ENCODE peak calls at places on chromosome 1, in ten cellular contexts. One of them, this sample, is unnamed.

GRCh38 chr1:34746101-34746500 is 8.7 kb upstream of the GJB5 start:
- DNase-seq in Panc1: no peak
- DNase-seq in GM23338: no peak
- DNase-seq in heart left ventricle: no peak
- DNase-seq in BE2C: no peak
- DNase-seq in ascending aorta: no peak
- DNase-seq in left lung: no peak
- DNase-seq in CD8-positive, alpha-beta T cell: no peak
- DNase-seq in adrenal gland: no peak
- DNase-seq in right atrium auricular region: no peak
- DNase-seq in this sample: no peak

GRCh38 chr1:55716151-55716550 is 501.0 kb upstream of the USP24 start:
- DNase-seq in Panc1: no peak
- DNase-seq in GM23338: no peak
- DNase-seq in heart left ventricle: no peak
- DNase-seq in BE2C: no peak
- DNase-seq in ascending aorta: no peak
- DNase-seq in left lung: no peak
- DNase-seq in CD8-positive, alpha-beta T cell: no peak
- DNase-seq in adrenal gland: no peak
- DNase-seq in right atrium auricular region: no peak
- DNase-seq in this sample: no peak

GRCh38 chr1:211036701-211037494 is 97.0 kb downstream of the KCNH1 start:
- DNase-seq in Panc1: peak; percentile 41
- DNase-seq in GM23338: no peak
- DNase-seq in heart left ventricle: no peak
- DNase-seq in BE2C: no peak
- DNase-seq in ascending aorta: no peak
- DNase-seq in left lung: no peak
- DNase-seq in CD8-positive, alpha-beta T cell: no peak
- DNase-seq in adrenal gland: peak; percentile 28
- DNase-seq in right atrium auricular region: no peak
- DNase-seq in this sample: no peak

GRCh38 chr1:103267271-103267670 is 158.9 kb upstream of the COL11A1 start:
- DNase-seq in Panc1: no peak
- DNase-seq in GM23338: no peak
- DNase-seq in heart left ventricle: no peak
- DNase-seq in BE2C: no peak
- DNase-seq in ascending aorta: no peak
- DNase-seq in left lung: no peak
- DNase-seq in CD8-positive, alpha-beta T cell: no peak
- DNase-seq in adrenal gland: no peak
- DNase-seq in right atrium auricular region: no peak
- DNase-seq in this sample: no peak

GRCh38 chr1:244826712-244827111 is 8.7 kb upstream of the COX20 start:
- DNase-seq in Panc1: no peak
- DNase-seq in GM23338: no peak
- DNase-seq in heart left ventricle: no peak
- DNase-seq in BE2C: no peak
- DNase-seq in ascending aorta: no peak
- DNase-seq in left lung: no peak
- DNase-seq in CD8-positive, alpha-beta T cell: no peak
- DNase-seq in adrenal gland: no peak
- DNase-seq in right atrium auricular region: no peak
- DNase-seq in this sample: no peak

GRCh38 chr1:5239911-5240310 is 585.5 kb downstream of the AJAP1 start:
- DNase-seq in Panc1: no peak
- DNase-seq in GM23338: no peak
- DNase-seq in heart left ventricle: no peak
- DNase-seq in BE2C: no peak
- DNase-seq in ascending aorta: no peak
- DNase-seq in left lung: no peak
- DNase-seq in CD8-positive, alpha-beta T cell: no peak
- DNase-seq in adrenal gland: no peak
- DNase-seq in right atrium auricular region: no peak
- DNase-seq in this sample: no peak

GRCh38 chr1:96416111-96416595 is 305.4 kb upstream of the PTBP2 start:
- DNase-seq in Panc1: peak; percentile 33
- DNase-seq in GM23338: no peak
- DNase-seq in heart left ventricle: peak; percentile 17
- DNase-seq in BE2C: peak; percentile 7
- DNase-seq in ascending aorta: peak; percentile 87
- DNase-seq in left lung: no peak
- DNase-seq in CD8-positive, alpha-beta T cell: no peak
- DNase-seq in adrenal gland: no peak
- DNase-seq in right atrium auricular region: peak; percentile 77
- DNase-seq in this sample: no peak

GRCh38 chr1:25820247-25821111 is 725 bp downstream of the MTFR1L start:
- DNase-seq in Panc1: no peak
- DNase-seq in GM23338: peak; percentile 80
- DNase-seq in heart left ventricle: peak; percentile 56
- DNase-seq in BE2C: peak; percentile 44
- DNase-seq in ascending aorta: no peak
- DNase-seq in left lung: peak; percentile 60
- DNase-seq in CD8-positive, alpha-beta T cell: peak; percentile 81
- DNase-seq in adrenal gland: peak; percentile 81
- DNase-seq in right atrium auricular region: no peak
- DNase-seq in this sample: peak; percentile 69

DNA sequence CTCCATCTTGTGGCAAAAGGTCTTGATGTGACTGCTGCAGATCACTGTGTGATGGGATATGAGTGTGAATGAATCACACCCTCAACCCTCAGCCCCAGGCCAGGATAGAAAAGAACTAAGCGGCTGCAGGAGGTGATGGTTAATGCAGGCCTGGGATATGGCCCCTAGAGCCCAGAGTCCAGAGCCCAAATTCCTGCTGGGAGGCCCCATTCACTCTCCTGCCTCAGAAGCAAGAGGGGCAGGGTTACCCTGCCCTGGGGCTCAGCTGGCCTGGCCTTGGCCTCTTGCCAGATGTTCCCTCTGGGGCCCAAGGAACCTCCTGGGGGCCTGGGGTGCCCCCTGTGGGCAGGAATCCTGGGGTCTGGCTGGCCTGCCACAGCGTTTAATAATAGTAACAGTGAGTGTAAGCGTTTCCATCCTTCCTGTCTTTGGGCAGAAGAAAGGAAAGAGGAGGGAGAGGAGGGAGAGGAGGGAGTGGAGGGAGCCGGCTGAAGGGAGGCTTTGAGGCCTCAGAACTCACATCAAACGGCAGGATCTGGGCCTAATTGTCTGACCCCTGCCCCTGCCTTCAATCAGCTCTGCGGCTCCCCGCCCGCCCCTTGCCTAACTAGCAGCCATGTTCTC is 26.2 kb downstream of the DMAP1 start:
- DNase-seq in Panc1: no peak
- DNase-seq in GM23338: peak; percentile 61
- DNase-seq in heart left ventricle: peak; percentile 49
- DNase-seq in BE2C: peak; percentile 30
- DNase-seq in ascending aorta: no peak
- DNase-seq in left lung: no peak
- DNase-seq in CD8-positive, alpha-beta T cell: no peak
- DNase-seq in adrenal gland: no peak
- DNase-seq in right atrium auricular region: no peak
- DNase-seq in this sample: no peak
- TF ChIP-seq CTCF in Panc1: no peak
- TF ChIP-seq CTCF in GM23338: peak; percentile 51
- TF ChIP-seq CTCF in heart left ventricle: no peak
- TF ChIP-seq CTCF in BE2C: peak; percentile 18
- TF ChIP-seq CTCF in ascending aorta: peak; percentile 19
- TF ChIP-seq CTCF in left lung: no peak
- TF ChIP-seq CTCF in CD8-positive, alpha-beta T cell: no peak
- TF ChIP-seq CTCF in adrenal gland: no peak
- TF ChIP-seq CTCF in right atrium auricular region: no peak
- TF ChIP-seq CTCF in this sample: no peak

GRCh38 chr1:203072911-203073310 is 12.9 kb downstream of the MYOG start:
- DNase-seq in Panc1: no peak
- DNase-seq in GM23338: no peak
- DNase-seq in heart left ventricle: no peak
- DNase-seq in BE2C: no peak
- DNase-seq in ascending aorta: no peak
- DNase-seq in left lung: no peak
- DNase-seq in CD8-positive, alpha-beta T cell: no peak
- DNase-seq in adrenal gland: no peak
- DNase-seq in right atrium auricular region: no peak
- DNase-seq in this sample: no peak
- H3K27me3 ChIP-seq in Panc1: no peaks in the 10 kb centered on the region
- H3K27me3 ChIP-seq in GM23338: peaks cover 44% of the 10 kb centered on the region
- H3K27me3 ChIP-seq in heart left ventricle: no peaks in the 10 kb centered on the region
- H3K27me3 ChIP-seq in BE2C: no peaks in the 10 kb centered on the region
- H3K27me3 ChIP-seq in ascending aorta: no peaks in the 10 kb centered on the region
- H3K27me3 ChIP-seq in left lung: peaks cover 5% of the 10 kb centered on the region
- H3K27me3 ChIP-seq in CD8-positive, alpha-beta T cell: no peaks in the 10 kb centered on the region
- H3K27me3 ChIP-seq in adrenal gland: peaks cover 9% of the 10 kb centered on the region
- H3K27me3 ChIP-seq in right atrium auricular region: no peaks in the 10 kb centered on the region
- H3K27me3 ChIP-seq in this sample: peaks cover 13% of the 10 kb centered on the region

GRCh38 chr1:109804660-109805059 is 40.9 kb upstream of the EPS8L3 start:
- DNase-seq in Panc1: no peak
- DNase-seq in GM23338: no peak
- DNase-seq in heart left ventricle: no peak
- DNase-seq in BE2C: no peak
- DNase-seq in ascending aorta: peak; percentile 13
- DNase-seq in left lung: no peak
- DNase-seq in CD8-positive, alpha-beta T cell: no peak
- DNase-seq in adrenal gland: no peak
- DNase-seq in right atrium auricular region: no peak
- DNase-seq in this sample: no peak
- H3K4me1 ChIP-seq in Panc1: peaks cover 41% of the 10 kb centered on the region
- H3K4me1 ChIP-seq in GM23338: no peaks in the 10 kb centered on the region
- H3K4me1 ChIP-seq in heart left ventricle: peaks cover 19% of the 10 kb centered on the region
- H3K4me1 ChIP-seq in BE2C: no peaks in the 10 kb centered on the region
- H3K4me1 ChIP-seq in ascending aorta: peaks cover 14% of the 10 kb centered on the region
- H3K4me1 ChIP-seq in left lung: no peaks in the 10 kb centered on the region
- H3K4me1 ChIP-seq in CD8-positive, alpha-beta T cell: peaks cover 46% of the 10 kb centered on the region
- H3K4me1 ChIP-seq in adrenal gland: no peaks in the 10 kb centered on the region
- H3K4me1 ChIP-seq in right atrium auricular region: peaks cover 26% of the 10 kb centered on the region
- H3K4me1 ChIP-seq in this sample: no peaks in the 10 kb centered on the region

GRCh38 chr1:154405762-154406571 is 824 bp downstream of the IL6R start:
- DNase-seq in Panc1: peak; percentile 58
- DNase-seq in GM23338: peak; percentile 56
- DNase-seq in heart left ventricle: peak; percentile 73
- DNase-seq in BE2C: peak; percentile 62
- DNase-seq in ascending aorta: peak; percentile 96
- DNase-seq in left lung: peak; percentile 84
- DNase-seq in CD8-positive, alpha-beta T cell: peak; percentile 71
- DNase-seq in adrenal gland: peak; percentile 94
- DNase-seq in right atrium auricular region: peak; percentile 95
- DNase-seq in this sample: peak; percentile 75
- TF ChIP-seq CTCF in Panc1: peak; percentile 58
- TF ChIP-seq CTCF in GM23338: peak; percentile 37
- TF ChIP-seq CTCF in heart left ventricle: no peak
- TF ChIP-seq CTCF in BE2C: peak; percentile 56
- TF ChIP-seq CTCF in ascending aorta: peak; percentile 34
- TF ChIP-seq CTCF in left lung: peak; percentile 12
- TF ChIP-seq CTCF in CD8-positive, alpha-beta T cell: no peak
- TF ChIP-seq CTCF in adrenal gland: no peak
- TF ChIP-seq CTCF in right atrium auricular region: peak; percentile 15
- TF ChIP-seq CTCF in this sample: peak; percentile 20

GRCh38 chr1:7229696-7230095 is 444.4 kb downstream of the CAMTA1 start:
- DNase-seq in Panc1: no peak
- DNase-seq in GM23338: no peak
- DNase-seq in heart left ventricle: no peak
- DNase-seq in BE2C: no peak
- DNase-seq in ascending aorta: no peak
- DNase-seq in left lung: no peak
- DNase-seq in CD8-positive, alpha-beta T cell: no peak
- DNase-seq in adrenal gland: no peak
- DNase-seq in right atrium auricular region: no peak
- DNase-seq in this sample: no peak
- H3K27me3 ChIP-seq in Panc1: no peaks in the 10 kb centered on the region
- H3K27me3 ChIP-seq in GM23338: no peaks in the 10 kb centered on the region
- H3K27me3 ChIP-seq in heart left ventricle: no peaks in the 10 kb centered on the region
- H3K27me3 ChIP-seq in BE2C: no peaks in the 10 kb centered on the region
- H3K27me3 ChIP-seq in ascending aorta: no peaks in the 10 kb centered on the region
- H3K27me3 ChIP-seq in left lung: no peaks in the 10 kb centered on the region
- H3K27me3 ChIP-seq in CD8-positive, alpha-beta T cell: no peaks in the 10 kb centered on the region
- H3K27me3 ChIP-seq in adrenal gland: no peaks in the 10 kb centered on the region
- H3K27me3 ChIP-seq in right atrium auricular region: no peaks in the 10 kb centered on the region
- H3K27me3 ChIP-seq in this sample: no peaks in the 10 kb centered on the region

DNA sequence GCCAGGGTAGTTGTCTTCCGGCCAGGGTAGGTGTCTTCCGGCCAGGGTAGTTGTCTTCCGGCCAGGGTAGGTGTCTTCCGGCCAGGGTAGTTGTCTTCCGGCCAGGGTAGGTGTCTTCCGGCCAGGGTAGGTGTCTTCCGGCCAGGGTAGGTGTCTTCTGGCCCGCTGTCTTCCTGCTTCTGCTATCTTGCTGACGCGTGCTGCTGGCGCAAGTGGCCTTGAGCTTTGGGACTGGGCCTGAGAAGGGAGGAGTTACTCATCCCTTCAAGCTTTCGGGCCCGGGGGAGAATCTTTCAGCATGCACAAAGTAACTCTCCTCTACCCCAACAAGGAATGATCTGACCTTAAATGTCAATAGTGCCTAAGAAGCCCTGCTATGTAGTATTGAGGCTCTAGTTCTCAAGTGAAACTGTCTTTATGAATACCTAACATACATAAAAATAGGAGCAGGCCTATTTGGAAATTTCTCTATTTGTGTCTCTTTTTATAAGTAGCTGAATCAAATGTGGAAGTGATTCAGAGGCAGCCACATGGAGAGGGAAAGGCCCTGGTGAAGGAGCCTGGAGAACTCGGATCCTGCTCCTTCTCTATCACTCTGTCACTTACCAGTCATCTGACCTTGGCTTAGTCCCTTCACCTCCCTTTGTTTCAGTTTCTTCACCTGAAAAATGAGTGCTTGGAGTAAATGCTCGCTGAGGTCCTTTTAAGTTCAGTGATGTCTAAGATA is 65.6 kb downstream of the RGL1 start:
- DNase-seq in Panc1: no peak
- DNase-seq in GM23338: no peak
- DNase-seq in heart left ventricle: peak; percentile 61
- DNase-seq in BE2C: no peak
- DNase-seq in ascending aorta: peak; percentile 81
- DNase-seq in left lung: no peak
- DNase-seq in CD8-positive, alpha-beta T cell: no peak
- DNase-seq in adrenal gland: peak; percentile 83
- DNase-seq in right atrium auricular region: peak; percentile 87
- DNase-seq in this sample: peak; percentile 27
- H3K4me1 ChIP-seq in Panc1: peaks cover 3% of the 10 kb centered on the region
- H3K4me1 ChIP-seq in GM23338: peaks cover 34% of the 10 kb centered on the region
- H3K4me1 ChIP-seq in heart left ventricle: peaks cover 61% of the 10 kb centered on the region
- H3K4me1 ChIP-seq in BE2C: no peaks in the 10 kb centered on the region
- H3K4me1 ChIP-seq in ascending aorta: peaks cover 18% of the 10 kb centered on the region
- H3K4me1 ChIP-seq in left lung: peaks cover 22% of the 10 kb centered on the region
- H3K4me1 ChIP-seq in CD8-positive, alpha-beta T cell: peaks cover 13% of the 10 kb centered on the region
- H3K4me1 ChIP-seq in adrenal gland: peaks cover 36% of the 10 kb centered on the region
- H3K4me1 ChIP-seq in right atrium auricular region: peaks cover 48% of the 10 kb centered on the region
- H3K4me1 ChIP-seq in this sample: peaks cover 23% of the 10 kb centered on the region